ENCODE peak calls at places on chromosomes 1 and 21, in nine cellular contexts. R is activated gamma-delta T cell, A is pancreas, S is hippocampal formation, H is spleen, X is germinal center, D is substantia nigra, K is H4, F is BJ. Z is an unnamed sample.

GRCh38 chr1:184085667-184086066 is 34.1 kb downstream of the TSEN15 start:
- DNase-seq in H (no peak), F (no peak), K (no peak), S (no peak), D (no peak), R (no peak), A (no peak), X (no peak), Z (no peak)

GRCh38 chr1:64476251-64476952 is 6.5 kb downstream of the CACHD1 start:
- DNase-seq in H (no peak), D (no peak), A (no peak), X (no peak), R (no peak), K (peak; percentile 29), S (no peak), F (peak; percentile 61), Z (no peak)

GRCh38 chr1:48610628-48611542 is 138.9 kb upstream of the SPATA6 start:
- DNase-seq in S (no peak), A (no peak), X (no peak), F (no peak), R (no peak), D (peak; percentile 16), K (no peak), H (no peak), Z (no peak)

GRCh38 chr21:35395728-35396127 is 346.6 kb upstream of the RUNX1 start:
- DNase-seq in A (no peak), F (no peak), D (no peak), K (no peak), H (no peak), R (no peak), X (no peak), S (no peak), Z (no peak)

GRCh38 chr1:112544011-112544688 is 35.4 kb downstream of the WNT2B start:
- DNase-seq in H (no peak), K (peak; percentile 83), F (peak; percentile 89), S (no peak), R (no peak), D (no peak), A (no peak), X (no peak), Z (peak; percentile 84)

GRCh38 chr1:2199042-2199810 is 4.7 kb upstream of the FAAP20 start:
- DNase-seq in H (peak; percentile 96), R (peak; percentile 65), A (peak; percentile 87), S (peak; percentile 42), F (peak; percentile 74), K (no peak), X (peak; percentile 47), D (peak; percentile 85), Z (peak; percentile 58)

GRCh38 chr1:28395181-28395580 is 25.6 kb downstream of the PHACTR4 start:
- DNase-seq in S (no peak), K (peak; percentile 37), H (no peak), D (no peak), X (no peak), R (no peak), A (no peak), F (no peak), Z (no peak)

GRCh38 chr1:232385221-232385620 is 244.7 kb downstream of the SIPA1L2 start:
- DNase-seq in F (no peak), X (no peak), S (peak; percentile 10), D (no peak), K (peak; percentile 60), R (no peak), H (no peak), A (no peak), Z (no peak)

GRCh38 chr1:15803380-15803779 is 4.1 kb downstream of the UQCRHL start:
- DNase-seq in F (no peak), X (peak; percentile 58), S (no peak), K (no peak), H (no peak), R (no peak), A (no peak), D (no peak), Z (no peak)

GRCh38 chr1:242025681-242026080 is 26.8 kb upstream of the MAP1LC3C start:
- DNase-seq in X (no peak), R (no peak), H (no peak), S (no peak), A (no peak), K (no peak), D (no peak), F (no peak), Z (no peak)

GRCh38 chr1:79043506-79043905 is 37.0 kb upstream of the ADGRL4 start:
- DNase-seq in R (no peak), H (no peak), K (no peak), A (no peak), X (no peak), D (no peak), S (no peak), F (no peak), Z (peak; percentile 66)

GRCh38 chr1:186682721-186683120 is 2.5 kb upstream of the PTGS2 start:
- DNase-seq in R (no peak), F (peak; percentile 4), A (no peak), D (no peak), X (no peak), S (no peak), K (no peak), H (no peak), Z (no peak)

GRCh38 chr1:44792736-44793502 is 4.9 kb upstream of the BEST4 start:
- DNase-seq in H (peak; percentile 30), D (no peak), A (no peak), S (no peak), R (no peak), K (no peak), F (no peak), X (no peak), Z (no peak)

GRCh38 chr1:205913451-205914204 is 29.6 kb downstream of the SLC26A9 start:
- DNase-seq in A (peak; percentile 69), H (no peak), F (no peak), S (peak; percentile 18), K (no peak), R (no peak), D (no peak), X (no peak), Z (peak; percentile 67)

GRCh38 chr1:85278853-85279314 is 2.5 kb upstream of the BCL10 start:
- DNase-seq in K (peak; percentile 86), H (no peak), X (no peak), F (peak; percentile 88), D (no peak), A (no peak), R (no peak), S (no peak), Z (no peak)

GRCh38 chr1:116988248-116988647 is 13.3 kb upstream of the CD101 start:
- DNase-seq in K (peak; percentile 21), H (no peak), S (no peak), R (no peak), A (no peak), F (no peak), X (no peak), D (no peak), Z (no peak)

GRCh38 chr1:33500547-33500946 is 28.1 kb downstream of the ZSCAN20 start:
- DNase-seq in R (no peak), A (no peak), X (no peak), H (no peak), K (no peak), D (no peak), F (no peak), S (no peak), Z (no peak)

GRCh38 chr1:110982320-110982719 is 18.6 kb upstream of the LRIF1 start:
- DNase-seq in F (no peak), R (no peak), D (no peak), X (no peak), H (no peak), A (no peak), S (no peak), K (no peak), Z (no peak)

GRCh38 chr1:2979191-2980072 is 41.8 kb upstream of the ACTRT2 start:
- DNase-seq in D (no peak), S (no peak), X (no peak), R (no peak), A (no peak), F (no peak), H (peak; percentile 66), K (no peak), Z (no peak)

GRCh38 chr21:41806773-41807172 is 39.9 kb upstream of the RIPK4 start:
- DNase-seq in X (no peak), D (no peak), H (no peak), F (no peak), A (no peak), R (no peak), S (no peak), K (no peak), Z (no peak)

GRCh38 chr21:34908424-34909055 is 140.6 kb downstream of the RUNX1 start:
- DNase-seq in F (no peak), X (no peak), K (no peak), D (peak; percentile 12), A (no peak), S (no peak), R (no peak), H (no peak), Z (no peak)

GRCh38 chr1:117092594-117092993 is 29.0 kb downstream of the TRIM45 start:
- DNase-seq in K (peak; percentile 4), A (no peak), X (no peak), S (no peak), H (no peak), F (no peak), R (no peak), D (no peak), Z (no peak)

GRCh38 chr1:47471163-47471562 is 33.3 kb downstream of the FOXD2 start:
- DNase-seq in H (no peak), D (no peak), S (no peak), X (no peak), R (no peak), K (no peak), F (no peak), A (no peak), Z (no peak)

GRCh38 chr1:67616394-67616985 is 68.5 kb upstream of the GADD45A start:
- DNase-seq in R (no peak), K (no peak), S (no peak), D (no peak), H (no peak), X (no peak), A (no peak), F (no peak), Z (no peak)

GRCh38 chr1:174746024-174746808 is 253.5 kb upstream of the CACYBP start:
- DNase-seq in F (no peak), X (no peak), H (no peak), A (no peak), K (no peak), R (no peak), S (no peak), D (no peak), Z (no peak)